ENCODE peak calls at places on chromosomes 11 and 22, in six cellular contexts. P, I, J, T, M and W are unnamed samples.
A peak's percentile ranks its signal among the peaks of the same experiment; 100 is the strongest.

GRCh38 chr22:50304528-50305392 is 2.7 kb downstream of the PLXNB2 start:
- DNase-seq in P (no peak), I (no peak), J (no peak), T (no peak), M (no peak), W (peak; percentile 44)

GRCh38 chr11:14578551-14578956 is 58.4 kb upstream of the PSMA1 start:
- DNase-seq in P (peak; percentile 89), I (peak; percentile 54), J (no peak), T (no peak), M (no peak), W (peak; percentile 35)

GRCh38 chr11:57662893-57663292 is 5.0 kb upstream of the ZDHHC5 start:
- DNase-seq in P (no peak), I (no peak), J (no peak), T (no peak), M (no peak), W (peak; percentile 77)

GRCh38 chr11:94088906-94089305 is 39.7 kb upstream of the PANX1 start:
- DNase-seq in P (no peak), I (no peak), J (no peak), T (peak; percentile 31), M (no peak), W (no peak)

GRCh38 chr11:133808393-133809140 is 36.7 kb downstream of the SPATA19 start:
- DNase-seq in P (no peak), I (no peak), J (no peak), T (no peak), M (no peak), W (no peak)

GRCh38 chr22:24554316-24555159 is at the start of gene GUCD1:
- DNase-seq in P (peak; percentile 72), I (peak; percentile 41), J (no peak), T (peak; percentile 39), M (no peak), W (peak; percentile 11)

GRCh38 chr22:40348025-40348658 is 1.8 kb downstream of the ADSL start:
- DNase-seq in P (peak; percentile 68), I (peak; percentile 62), J (no peak), T (no peak), M (no peak), W (peak; percentile 68)

GRCh38 chr22:23278883-23279675 is 98.8 kb downstream of the BCR start:
- DNase-seq in P (no peak), I (no peak), J (no peak), T (no peak), M (no peak), W (no peak)

GRCh38 chr22:36577019-36577418 is 48.1 kb upstream of the EIF3D start:
- DNase-seq in P (peak; percentile 82), I (peak; percentile 91), J (no peak), T (no peak), M (no peak), W (peak; percentile 85)

GRCh38 chr22:39545310-39546063 is 12.9 kb upstream of the RPS19BP1 start:
- DNase-seq in P (peak; percentile 54), I (no peak), J (peak; percentile 73), T (peak; percentile 83), M (no peak), W (no peak)

GRCh38 chr22:40392618-40393017 is 22.2 kb downstream of the SGSM3 start:
- DNase-seq in P (no peak), I (peak; percentile 49), J (no peak), T (no peak), M (no peak), W (no peak)

GRCh38 chr11:66183581-66184048 is 84.8 kb upstream of the RAB1B start:
- DNase-seq in P (peak; percentile 47), I (no peak), J (no peak), T (no peak), M (no peak), W (no peak)

GRCh38 chr22:37681556-37682049 is 4.5 kb upstream of the NOL12 start:
- DNase-seq in P (peak; percentile 79), I (peak; percentile 77), J (peak; percentile 63), T (peak; percentile 83), M (no peak), W (peak; percentile 76)

GRCh38 chr22:35154937-35155387 is 89.0 kb downstream of the ISX start:
- DNase-seq in P (peak; percentile 50), I (peak; percentile 35), J (peak; percentile 56), T (peak; percentile 93), M (peak; percentile 81), W (peak; percentile 74)

GRCh38 chr22:25898707-25899365 is 156.8 kb downstream of the MYO18B start:
- DNase-seq in P (no peak), I (no peak), J (peak; percentile 9), T (peak; percentile 51), M (peak; percentile 17), W (no peak)

GRCh38 chr11:66317766-66318575 is 1.1 kb upstream of the CD248 start:
- DNase-seq in P (peak; percentile 95), I (peak; percentile 94), J (no peak), T (peak; percentile 66), M (no peak), W (peak; percentile 50)

GRCh38 chr11:623999-624704 is 603 bp downstream of the CDHR5 start:
- DNase-seq in P (no peak), I (no peak), J (no peak), T (no peak), M (no peak), W (peak; percentile 23)

GRCh38 chr11:43071338-43071737 is 240.5 kb upstream of the API5 start:
- DNase-seq in P (no peak), I (no peak), J (no peak), T (no peak), M (no peak), W (no peak)

GRCh38 chr11:76448506-76448905 is 3.7 kb downstream of the EMSY start:
- DNase-seq in P (no peak), I (no peak), J (no peak), T (no peak), M (no peak), W (no peak)

GRCh38 chr22:35258144-35258988 is 1.1 kb downstream of the HMGXB4 start:
- DNase-seq in P (peak; percentile 51), I (peak; percentile 11), J (peak; percentile 49), T (peak; percentile 46), M (no peak), W (peak; percentile 7)

GRCh38 chr11:73294604-73295003 is 13.5 kb upstream of the ARHGEF17 start:
- DNase-seq in P (no peak), I (no peak), J (no peak), T (no peak), M (no peak), W (no peak)

GRCh38 chr11:73295259-73295995 is 12.6 kb upstream of the ARHGEF17 start:
- DNase-seq in P (peak; percentile 82), I (peak; percentile 91), J (peak; percentile 82), T (peak; percentile 84), M (no peak), W (peak; percentile 80)

GRCh38 chr11:73296501-73297230 is 11.4 kb upstream of the ARHGEF17 start:
- DNase-seq in P (no peak), I (no peak), J (no peak), T (no peak), M (no peak), W (no peak)

GRCh38 chr11:73297231-73297590 is 10.9 kb upstream of the ARHGEF17 start:
- DNase-seq in P (no peak), I (no peak), J (no peak), T (no peak), M (no peak), W (no peak)

GRCh38 chr11:73295996-73296318 is 12.1 kb upstream of the ARHGEF17 start:
- DNase-seq in P (no peak), I (no peak), J (no peak), T (no peak), M (no peak), W (no peak)
- H2AFZ ChIP-seq in P (no peak overlapping the region), I (peak overlapping the region; percentile 80), J (no peak overlapping the region), T (no peak overlapping the region), M (no peak overlapping the region), W (no peak overlapping the region)

GRCh38 chr11:119336744-119337469 is 2.6 kb downstream of the RNF26 start:
- DNase-seq in P (no peak), I (no peak), J (no peak), T (no peak), M (no peak), W (no peak)

GRCh38 chr11:119334173-119334930 is at the start of gene RNF26:
- DNase-seq in P (peak; percentile 99), I (peak; percentile 98), J (peak; percentile 99), T (peak; percentile 98), M (peak; percentile 98), W (peak; percentile 99)

GRCh38 chr11:119335655-119336543 is 1.6 kb downstream of the RNF26 start:
- DNase-seq in P (no peak), I (no peak), J (no peak), T (no peak), M (no peak), W (no peak)

GRCh38 chr11:119337581-119338317 is 2.9 kb downstream of the C1QTNF5 start:
- DNase-seq in P (peak; percentile 96), I (peak; percentile 90), J (peak; percentile 83), T (peak; percentile 88), M (no peak), W (no peak)

DNA sequence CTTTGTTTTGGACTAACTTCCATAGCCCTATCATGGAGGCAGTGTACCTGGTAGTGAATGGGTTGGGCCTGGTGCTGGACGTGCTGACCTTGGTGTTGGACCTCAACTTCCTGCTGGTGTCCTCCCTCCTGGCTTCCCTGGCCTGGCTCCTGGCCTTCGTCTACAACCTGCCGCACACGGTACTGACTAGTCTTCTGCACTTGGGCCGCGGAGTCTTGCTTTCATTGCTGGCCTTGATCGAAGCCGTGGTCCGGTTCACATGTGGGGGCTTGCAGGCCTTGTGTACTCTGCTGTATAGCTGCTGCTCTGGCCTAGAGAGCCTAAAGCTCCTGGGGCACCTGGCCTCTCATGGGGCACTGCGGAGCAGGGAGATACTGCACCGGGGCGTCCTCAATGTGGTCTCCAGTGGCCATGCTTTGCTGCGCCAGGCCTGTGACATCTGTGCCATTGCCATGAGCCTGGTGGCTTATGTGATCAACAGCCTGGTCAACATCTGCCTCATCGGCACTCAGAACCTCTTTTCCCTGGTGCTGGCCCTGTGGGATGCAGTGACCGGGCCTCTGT is 846 bp downstream of the RNF26 start:
- DNase-seq in P (no peak), I (no peak), J (no peak), T (no peak), M (no peak), W (no peak)
- H2AK5ac ChIP-seq in P (no peak overlapping the region), I (peak overlapping the region; percentile 99), J (peak overlapping the region; percentile 78), T (no peak overlapping the region), M (no peak overlapping the region), W (no peak overlapping the region)

GRCh38 chr11:118939948-118940598 is 14.3 kb upstream of the BCL9L start:
- DNase-seq in P (peak; percentile 33), I (no peak), J (no peak), T (peak; percentile 62), M (no peak), W (no peak)
- H2AFZ ChIP-seq in P (peak overlapping the region; percentile 30), I (peak overlapping the region; percentile 78), J (peak overlapping the region; percentile 94), T (no peak overlapping the region), M (peak overlapping the region; percentile 83), W (peak overlapping the region; percentile 15)

GRCh38 chr11:68749061-68749491 is 2.2 kb downstream of the TESMIN start:
- DNase-seq in P (no peak), I (peak; percentile 4), J (peak; percentile 4), T (peak; percentile 51), M (no peak), W (peak; percentile 54)

GRCh38 chr11:68750988-68751325 is 363 bp downstream of the TESMIN start:
- DNase-seq in P (no peak), I (no peak), J (no peak), T (no peak), M (no peak), W (no peak)

GRCh38 chr11:68750197-68750987 is 928 bp downstream of the TESMIN start:
- DNase-seq in P (no peak), I (no peak), J (peak; percentile 23), T (peak; percentile 94), M (peak; percentile 68), W (peak; percentile 42)

GRCh38 chr11:68748061-68748460 is 3.3 kb downstream of the TESMIN start:
- DNase-seq in P (no peak), I (no peak), J (no peak), T (no peak), M (no peak), W (no peak)

GRCh38 chr11:68749501-68750196 is 1.7 kb downstream of the TESMIN start:
- DNase-seq in P (peak; percentile 49), I (peak; percentile 12), J (peak; percentile 15), T (peak; percentile 39), M (no peak), W (no peak)
- H2AK5ac ChIP-seq in P (no peak overlapping the region), I (no peak overlapping the region), J (peak overlapping the region; percentile 44), T (no peak overlapping the region), M (peak overlapping the region; percentile 93), W (no peak overlapping the region)